ENCODE peak calls at places on chromosomes 4 and X, in nine cellular contexts. R, J, Z, U, M, T, F, N and H are unnamed samples.

GRCh38 chrX:119698835-119699234 is 5.9 kb upstream of the SEPTIN6 start:
- DNase-seq in Z (peak; percentile 59), N (peak; percentile 47), T (peak; percentile 60), R (no peak), M (peak; percentile 64), F (peak; percentile 19), U (no peak), J (no peak), H (no peak)

GRCh38 chr4:36399762-36400353 is 118.4 kb downstream of the DTHD1 start:
- DNase-seq in T (peak; percentile 15), U (no peak), J (no peak), F (peak; percentile 21), R (peak; percentile 28), N (peak; percentile 5), Z (peak; percentile 41), M (peak; percentile 80), H (no peak)

GRCh38 chr4:101068115-101068514 is 279.2 kb downstream of the PPP3CA start:
- DNase-seq in R (no peak), Z (no peak), N (no peak), J (no peak), U (no peak), M (no peak), F (no peak), T (no peak), H (no peak)

GRCh38 chrX:39983715-39984114 is 114.0 kb downstream of the BCOR start:
- DNase-seq in N (no peak), J (no peak), U (no peak), F (no peak), T (no peak), Z (peak; percentile 36), R (no peak), M (no peak), H (no peak)

GRCh38 chr4:84856468-84856867 is 110.0 kb downstream of the WDFY3 start:
- DNase-seq in N (no peak), R (no peak), M (no peak), F (no peak), J (no peak), T (no peak), U (no peak), Z (peak; percentile 24), H (no peak)

GRCh38 chr4:55253911-55254593 is 92.0 kb upstream of the SRD5A3 start:
- DNase-seq in M (no peak), Z (no peak), F (no peak), N (peak; percentile 38), T (no peak), U (no peak), R (no peak), J (no peak), H (no peak)

GRCh38 chr4:143359794-143360193 is 23.1 kb downstream of the GAB1 start:
- DNase-seq in J (no peak), U (no peak), T (no peak), Z (no peak), F (no peak), N (no peak), M (no peak), R (no peak), H (no peak)

GRCh38 chr4:156495109-156495508 is 476.5 kb downstream of the PDGFC start:
- DNase-seq in U (no peak), R (no peak), F (no peak), Z (peak; percentile 19), N (no peak), M (no peak), T (no peak), J (no peak), H (no peak)

GRCh38 chr4:52862605-52863236 is 604 bp downstream of the RASL11B start:
- DNase-seq in J (no peak), F (no peak), U (no peak), N (peak; percentile 29), T (no peak), Z (no peak), M (no peak), R (no peak), H (no peak)

GRCh38 chr4:73869130-73870055 is at the start of gene CXCL1:
- DNase-seq in R (no peak), J (peak; percentile 61), F (no peak), T (no peak), N (peak; percentile 52), M (peak; percentile 31), U (peak; percentile 58), Z (peak; percentile 50), H (no peak)

GRCh38 chrX:150573702-150574101 is 5.3 kb downstream of the MTM1 start:
- DNase-seq in Z (no peak), T (peak; percentile 48), M (no peak), N (no peak), U (no peak), R (no peak), F (no peak), J (no peak), H (no peak)

GRCh38 chr4:175542787-175543186 is 269.3 kb downstream of the GPM6A start:
- DNase-seq in N (no peak), J (no peak), T (no peak), M (no peak), R (no peak), Z (no peak), F (no peak), U (no peak), H (peak; percentile 51)

GRCh38 chr4:23369331-23369730 is 520.5 kb downstream of the PPARGC1A start:
- DNase-seq in Z (no peak), M (no peak), R (no peak), N (no peak), T (no peak), J (peak; percentile 51), F (no peak), U (peak; percentile 21), H (no peak)

GRCh38 chr4:55125087-55125721 is at the start of gene KDR:
- DNase-seq in N (peak; percentile 68), R (no peak), F (peak; percentile 41), M (no peak), J (peak; percentile 65), T (no peak), Z (peak; percentile 56), U (peak; percentile 56), H (no peak)

GRCh38 chr4:157280673-157281072 is 60.1 kb downstream of the GRIA2 start:
- DNase-seq in N (no peak), M (no peak), F (no peak), J (no peak), T (no peak), U (no peak), R (no peak), Z (no peak), H (no peak)

GRCh38 chrX:13008189-13008533 is 33.3 kb downstream of the TMSB4X start:
- DNase-seq in R (no peak), Z (no peak), U (no peak), N (no peak), F (no peak), J (no peak), M (peak; percentile 32), T (peak; percentile 24), H (no peak)

GRCh38 chr4:134201216-134202098 is at the start of gene PABPC4L:
- DNase-seq in M (no peak), U (peak; percentile 56), J (peak; percentile 54), F (peak; percentile 21), Z (peak; percentile 77), N (peak; percentile 77), R (no peak), T (no peak), H (no peak)

GRCh38 chrX:131816551-131817136 is 206.5 kb upstream of the STK26 start:
- DNase-seq in Z (peak; percentile 85), F (no peak), R (peak; percentile 48), T (peak; percentile 0), M (no peak), J (peak; percentile 65), N (peak; percentile 42), U (no peak), H (peak; percentile 90)

GRCh38 chr4:139625487-139625886 is 40.1 kb upstream of the MGST2 start:
- DNase-seq in J (no peak), R (no peak), N (no peak), U (peak; percentile 25), Z (no peak), M (no peak), F (no peak), T (no peak), H (no peak)

GRCh38 chrX:19863237-19864223 is 23.9 kb downstream of the SH3KBP1 start:
- DNase-seq in N (no peak), R (no peak), U (no peak), F (no peak), T (peak; percentile 78), J (no peak), M (no peak), Z (no peak), H (no peak)